ENCODE peak calls at places on chromosomes 5 and 9, in seven cellular contexts. E is left ventricle myocardium inferior; V is endothelial cell of umbilical vein; U is PC-9; P is tibial nerve; B is Peyer's patch; Q is CD8-positive, alpha-beta memory T cell. H is an unnamed sample. For H3K4me1 and H3K36me3, the result is how much of the 10 kb centered on the place peaks cover.

GRCh38 chr5:98798371-98798770 is 24.9 kb downstream of the RGMB start:
- DNase-seq in V (no peak), E (no peak), U (no peak), Q (no peak), B (no peak), P (no peak), H (no peak)

GRCh38 chr9:125988479-125989050 is 241.4 kb downstream of the PBX3 start:
- DNase-seq in B (peak), Q (no peak), E (no peak), U (no peak), V (no peak), P (peak), H (no peak)

GRCh38 chr5:176743828-176744583 is 66.4 kb upstream of the UNC5A start:
- DNase-seq in U (no peak), B (peak), E (no peak), Q (no peak), P (no peak), V (no peak), H (no peak)

GRCh38 chr5:141778211-141778610 is 96.2 kb upstream of the ARAP3 start:
- DNase-seq in V (no peak), U (peak), Q (no peak), P (no peak), B (no peak), E (no peak), H (no peak)

GRCh38 chr5:58076473-58077257 is 383.2 kb downstream of the PLK2 start:
- DNase-seq in V (peak), U (no peak), E (no peak), P (no peak), B (no peak), Q (no peak), H (no peak)

GRCh38 chr5:175823731-175824525 is 47.5 kb upstream of the CPLX2 start:
- DNase-seq in B (no peak), Q (no peak), V (no peak), E (no peak), P (no peak), U (no peak), H (no peak)

GRCh38 chr9:72474676-72475075 is 46.7 kb upstream of the TMC1 start:
- DNase-seq in E (no peak), Q (no peak), V (no peak), B (no peak), P (no peak), U (no peak), H (no peak)

GRCh38 chr5:35785601-35786085 is 71.0 kb upstream of the IL7R start:
- DNase-seq in U (peak), P (no peak), B (no peak), Q (no peak), E (no peak), V (no peak), H (peak)

GRCh38 chr5:143025376-143025775 is 255.2 kb downstream of the ARHGAP26 start:
- DNase-seq in E (no peak), V (no peak), U (no peak), Q (no peak), P (no peak), B (no peak), H (no peak)

GRCh38 chr9:13478235-13478634 is 198.7 kb upstream of the MPDZ start:
- DNase-seq in P (no peak), Q (no peak), U (no peak), E (no peak), V (no peak), B (no peak), H (no peak)

GRCh38 chr5:84255318-84255717 is 129.4 kb downstream of the EDIL3 start:
- DNase-seq in V (peak), E (no peak), B (no peak), U (no peak), P (no peak), Q (no peak), H (no peak)

GRCh38 chr5:107149243-107149642 is 521.5 kb downstream of the EFNA5 start:
- DNase-seq in V (no peak), U (no peak), B (no peak), E (no peak), Q (no peak), P (no peak), H (no peak)

GRCh38 chr5:7828269-7828668 is 22.7 kb downstream of the CFAP90 start:
- DNase-seq in V (no peak), B (peak), U (no peak), P (no peak), E (peak), Q (no peak), H (no peak)

GRCh38 chr5:158451203-158451982 is 592.4 kb upstream of the CLINT1 start:
- DNase-seq in E (peak), V (no peak), B (no peak), Q (no peak), U (no peak), P (peak), H (no peak)

GRCh38 chr5:159456722-159457462 is 126.6 kb upstream of the IL12B start:
- DNase-seq in P (no peak), V (no peak), E (no peak), Q (no peak), U (peak), B (no peak), H (peak)

GRCh38 chr9:14322211-14323082 is 8.5 kb upstream of the NFIB start:
- DNase-seq in P (peak), U (peak), V (peak), Q (peak), B (peak), E (peak), H (peak)

GRCh38 chr5:53350408-53350807 is 130.0 kb upstream of the FST start:
- DNase-seq in Q (no peak), U (no peak), B (no peak), P (no peak), E (no peak), V (no peak), H (no peak)

GRCh38 chr9:128169492-128169891 is 9.4 kb downstream of the BBLN start:
- DNase-seq in B (no peak), U (no peak), V (no peak), P (no peak), Q (no peak), E (no peak), H (no peak)

GRCh38 chr9:115211413-115212204 is 93.7 kb upstream of the TNC start:
- DNase-seq in P (no peak), U (no peak), E (no peak), Q (no peak), V (no peak), B (no peak), H (no peak)

GRCh38 chr9:137354153-137354844 is 52.2 kb upstream of the NRARP start:
- DNase-seq in Q (no peak), U (no peak), V (no peak), E (no peak), P (no peak), B (peak), H (no peak)

GRCh38 chr5:159135896-159136531 is 36.3 kb upstream of the EBF1 start:
- DNase-seq in U (no peak), Q (no peak), V (peak), E (no peak), P (no peak), B (no peak), H (no peak)

GRCh38 chr5:2353871-2354440 is 397.5 kb downstream of the IRX2 start:
- DNase-seq in E (no peak), P (no peak), Q (no peak), V (no peak), U (no peak), B (no peak), H (no peak)

GRCh38 chr9:97501177-97501971 is at the start of gene TMOD1:
- DNase-seq in P (peak), B (peak), Q (no peak), E (peak), V (peak), U (peak), H (no peak)

GRCh38 chr9:14307989-14308750 is 5.8 kb downstream of the NFIB start:
- DNase-seq in V (no peak), E (no peak), B (no peak), U (no peak), P (no peak), Q (no peak), H (no peak)

GRCh38 chr5:82728931-82729717 is 348.1 kb downstream of the TMEM167A start:
- DNase-seq in V (no peak), U (no peak), P (no peak), B (no peak), Q (no peak), E (no peak), H (no peak)

GRCh38 chr9:77375956-77376532 is 198.7 kb downstream of the VPS13A start:
- DNase-seq in E (no peak), P (no peak), V (no peak), U (no peak), Q (no peak), B (no peak), H (no peak)

GRCh38 chr5:170100051-170100943 is 5.4 kb upstream of the FOXI1 start:
- DNase-seq in B (peak), U (peak), V (peak), Q (peak), P (peak), E (peak), H (peak)

GRCh38 chr5:115657883-115658233 is 32.0 kb upstream of the TMED7 start:
- DNase-seq in V (no peak), U (peak), B (no peak), E (no peak), Q (no peak), P (no peak), H (no peak)

GRCh38 chr5:94228791-94229190 is 389.6 kb downstream of the KIAA0825 start:
- DNase-seq in B (peak), E (no peak), P (no peak), Q (no peak), U (peak), V (no peak), H (no peak)

GRCh38 chr5:74866653-74867162 is 521 bp upstream of the FAM169A start:
- DNase-seq in P (no peak), B (no peak), V (no peak), E (no peak), U (no peak), Q (no peak), H (no peak)

GRCh38 chr9:107637421-107638420 is 148.2 kb upstream of the KLF4 start:
- DNase-seq in V (peak), U (no peak), E (peak), B (peak), Q (no peak), P (peak), H (no peak)

GRCh38 chr5:139686919-139687421 is 38.8 kb downstream of the CXXC5 start:
- DNase-seq in P (no peak), V (no peak), U (no peak), Q (no peak), B (no peak), E (no peak), H (no peak)
- H3K4me1 ChIP-seq in P (under half), V (under half), U (under half), Q (under half), B (under half), E (half or more), H (under half)

GRCh38 chr9:131464354-131465000 is 38.2 kb upstream of the POMT1 start:
- DNase-seq in E (no peak), V (peak), U (no peak), Q (no peak), B (peak), P (no peak), H (no peak)
- H3K36me3 ChIP-seq in E (half or more), V (under half), U (under half), Q (half or more), B (under half), P (under half), H (half or more)

DNA sequence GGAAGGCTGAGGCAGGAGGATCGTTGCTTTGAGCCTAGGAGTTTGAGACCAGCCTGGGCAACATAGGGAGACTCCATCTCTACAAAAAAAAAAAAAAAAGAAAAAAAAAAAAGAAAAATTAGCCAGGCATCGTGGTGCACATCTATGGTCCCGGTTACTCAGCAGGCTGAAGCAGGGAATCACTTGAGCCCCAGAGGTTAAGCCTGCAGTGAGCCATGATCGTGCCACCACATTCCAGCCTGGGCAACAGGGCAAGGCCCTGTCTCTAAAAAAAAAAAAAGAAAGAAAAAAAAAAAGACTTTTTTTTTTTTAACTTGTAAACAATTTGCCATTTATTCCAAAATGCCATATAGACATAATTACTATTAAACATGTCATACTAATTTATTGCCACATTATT is 64.5 kb downstream of the SERINC5 start:
- DNase-seq in P (no peak), V (no peak), U (no peak), Q (no peak), E (no peak), B (no peak), H (no peak)
- H3K4me1 ChIP-seq in P (under half), V (under half), U (under half), Q (half or more), E (half or more), B (under half), H (half or more)

GRCh38 chr9:123377211-123377971 is 21.4 kb downstream of the CRB2 start:
- DNase-seq in V (no peak), P (no peak), E (no peak), B (peak), U (no peak), Q (no peak), H (no peak)

GRCh38 chr9:123375725-123376132 is 19.7 kb downstream of the CRB2 start:
- DNase-seq in V (no peak), B (peak), U (no peak), Q (no peak), E (no peak), P (no peak), H (no peak)

GRCh38 chr9:123378028-123378427 is 22.0 kb downstream of the CRB2 start:
- DNase-seq in V (no peak), B (no peak), E (no peak), U (no peak), P (no peak), Q (no peak), H (no peak)

GRCh38 chr9:123373941-123374340 is 17.9 kb downstream of the CRB2 start:
- DNase-seq in V (no peak), B (no peak), Q (no peak), E (no peak), P (no peak), U (no peak), H (no peak)

GRCh38 chr9:123376218-123377071 is 20.4 kb downstream of the CRB2 start:
- DNase-seq in P (no peak), Q (no peak), V (no peak), U (no peak), E (no peak), B (no peak), H (no peak)
- H3K36me3 ChIP-seq in P (under half), Q (under half), V (under half), U (under half), E (under half), B (under half), H (under half)